ENCODE peak calls at places on chromosomes 7 and 10, in four cellular contexts. One of them, this sample, is unnamed.

GRCh38 chr7:73679709-73680108 is 3.5 kb downstream of the DNAJC30 start:
- DNase-seq in GM12878: no peak
- DNase-seq in K562: no peak
- DNase-seq in HL-60: no peak
- DNase-seq in this sample: no peak

GRCh38 chr7:126535176-126535575 is 717.6 kb downstream of the GRM8 start:
- DNase-seq in GM12878: no peak
- DNase-seq in K562: no peak
- DNase-seq in HL-60: no peak
- DNase-seq in this sample: no peak

GRCh38 chr7:659306-659847 is 67.1 kb upstream of the DNAAF5 start:
- DNase-seq in GM12878: no peak
- DNase-seq in K562: no peak
- DNase-seq in HL-60: no peak
- DNase-seq in this sample: no peak

GRCh38 chr7:66233638-66234037 is 28.5 kb downstream of the TPST1 start:
- DNase-seq in GM12878: no peak
- DNase-seq in K562: no peak
- DNase-seq in HL-60: no peak
- DNase-seq in this sample: no peak

GRCh38 chr10:84074521-84074920 is 64.8 kb upstream of the GHITM start:
- DNase-seq in GM12878: no peak
- DNase-seq in K562: no peak
- DNase-seq in HL-60: no peak
- DNase-seq in this sample: no peak

GRCh38 chr7:79548616-79549206 is 95.2 kb upstream of the MAGI2 start:
- DNase-seq in GM12878: no peak
- DNase-seq in K562: no peak
- DNase-seq in HL-60: peak
- DNase-seq in this sample: no peak

GRCh38 chr7:66418537-66418936 is 210.1 kb upstream of the KCTD7 start:
- DNase-seq in GM12878: no peak
- DNase-seq in K562: no peak
- DNase-seq in HL-60: peak
- DNase-seq in this sample: no peak

GRCh38 chr7:108417926-108418325 is 38.3 kb downstream of the NRCAM start:
- DNase-seq in GM12878: no peak
- DNase-seq in K562: no peak
- DNase-seq in HL-60: no peak
- DNase-seq in this sample: no peak

GRCh38 chr10:96600337-96600736 is 13.5 kb upstream of the TM9SF3 start:
- DNase-seq in GM12878: no peak
- DNase-seq in K562: no peak
- DNase-seq in HL-60: no peak
- DNase-seq in this sample: no peak

GRCh38 chr7:40599836-40600235 is 465.0 kb downstream of the SUGCT start:
- DNase-seq in GM12878: no peak
- DNase-seq in K562: no peak
- DNase-seq in HL-60: no peak
- DNase-seq in this sample: no peak

GRCh38 chr10:86411281-86411841 is 44.8 kb upstream of the GRID1 start:
- DNase-seq in GM12878: peak
- DNase-seq in K562: no peak
- DNase-seq in HL-60: no peak
- DNase-seq in this sample: no peak

GRCh38 chr10:66717221-66717981 is 208.4 kb upstream of the LRRTM3 start:
- DNase-seq in GM12878: no peak
- DNase-seq in K562: no peak
- DNase-seq in HL-60: no peak
- DNase-seq in this sample: no peak

GRCh38 chr7:101792051-101792651 is 25.3 kb upstream of the CUX1 start:
- DNase-seq in GM12878: no peak
- DNase-seq in K562: no peak
- DNase-seq in HL-60: no peak
- DNase-seq in this sample: no peak

GRCh38 chr7:138538996-138539644 is 79.1 kb downstream of the TRIM24 start:
- DNase-seq in GM12878: no peak
- DNase-seq in K562: no peak
- DNase-seq in HL-60: no peak
- DNase-seq in this sample: no peak

GRCh38 chr10:25651534-25651933 is 282.5 kb upstream of the MYO3A start:
- DNase-seq in GM12878: no peak
- DNase-seq in K562: no peak
- DNase-seq in HL-60: no peak
- DNase-seq in this sample: no peak

GRCh38 chr10:114479307-114479706 is 75.0 kb upstream of the AFAP1L2 start:
- DNase-seq in GM12878: no peak
- DNase-seq in K562: no peak
- DNase-seq in HL-60: no peak
- DNase-seq in this sample: no peak

GRCh38 chr7:2452074-2452507 is 24.1 kb downstream of the GRIFIN start:
- DNase-seq in GM12878: no peak
- DNase-seq in K562: peak
- DNase-seq in HL-60: no peak
- DNase-seq in this sample: no peak

GRCh38 chr10:119715628-119716505 is 10.0 kb upstream of the INPP5F start:
- DNase-seq in GM12878: no peak
- DNase-seq in K562: no peak
- DNase-seq in HL-60: no peak
- DNase-seq in this sample: no peak

GRCh38 chr7:132117181-132117580 is 459.1 kb downstream of the PLXNA4 start:
- DNase-seq in GM12878: no peak
- DNase-seq in K562: peak
- DNase-seq in HL-60: no peak
- DNase-seq in this sample: no peak

GRCh38 chr7:116736927-116737715 is 65.1 kb downstream of the MET start:
- DNase-seq in GM12878: no peak
- DNase-seq in K562: no peak
- DNase-seq in HL-60: no peak
- DNase-seq in this sample: no peak

GRCh38 chr10:95425592-95426465 is 135.0 kb upstream of the PDLIM1 start:
- DNase-seq in GM12878: no peak
- DNase-seq in K562: peak
- DNase-seq in HL-60: no peak
- DNase-seq in this sample: no peak

GRCh38 chr10:6050801-6051445 is 11.2 kb downstream of the IL2RA start:
- DNase-seq in GM12878: peak
- DNase-seq in K562: peak
- DNase-seq in HL-60: no peak
- DNase-seq in this sample: peak

GRCh38 chr7:5695709-5696345 is 85.6 kb downstream of the RNF216 start:
- DNase-seq in GM12878: no peak
- DNase-seq in K562: no peak
- DNase-seq in HL-60: peak
- DNase-seq in this sample: no peak

GRCh38 chr7:8109196-8110022 is 140.8 kb downstream of the GLCCI1 start:
- DNase-seq in GM12878: no peak
- DNase-seq in K562: no peak
- DNase-seq in HL-60: no peak
- DNase-seq in this sample: no peak

GRCh38 chr10:101857802-101858476 is 14.3 kb upstream of the KCNIP2 start:
- DNase-seq in GM12878: no peak
- DNase-seq in K562: no peak
- DNase-seq in HL-60: no peak
- DNase-seq in this sample: no peak

GRCh38 chr10:121179006-121179405 is 327.8 kb downstream of the WDR11 start:
- DNase-seq in GM12878: no peak
- DNase-seq in K562: no peak
- DNase-seq in HL-60: no peak
- DNase-seq in this sample: no peak

GRCh38 chr10:121187375-121187774 is 336.2 kb downstream of the WDR11 start:
- DNase-seq in GM12878: no peak
- DNase-seq in K562: no peak
- DNase-seq in HL-60: no peak
- DNase-seq in this sample: no peak

GRCh38 chr10:121185816-121186215 is 334.7 kb downstream of the WDR11 start:
- DNase-seq in GM12878: no peak
- DNase-seq in K562: no peak
- DNase-seq in HL-60: no peak
- DNase-seq in this sample: no peak

GRCh38 chr10:121182219-121182618 is 331.1 kb downstream of the WDR11 start:
- DNase-seq in GM12878: no peak
- DNase-seq in K562: no peak
- DNase-seq in HL-60: no peak
- DNase-seq in this sample: no peak

DNA sequence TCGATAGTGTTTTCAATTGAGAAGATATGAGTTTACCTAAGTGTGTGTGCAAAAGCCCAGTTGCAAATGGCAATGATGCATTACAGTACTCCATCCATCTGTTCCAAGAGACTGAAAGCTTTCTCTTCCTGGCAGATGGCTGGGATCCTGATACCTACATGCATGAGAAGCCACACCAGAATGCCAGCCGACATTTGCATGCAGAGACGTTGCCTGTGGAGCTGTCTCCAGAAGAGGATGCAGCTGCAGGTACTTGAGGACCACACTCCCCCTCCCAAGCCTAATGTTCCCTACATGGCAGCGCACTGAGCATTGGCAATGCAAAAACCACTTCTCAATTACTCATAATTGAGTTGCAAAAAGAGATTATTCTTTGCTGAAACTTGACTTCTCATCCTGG is 332.1 kb downstream of the WDR11 start:
- DNase-seq in GM12878: no peak
- DNase-seq in K562: no peak
- DNase-seq in HL-60: no peak
- DNase-seq in this sample: no peak
- TF ChIP-seq SPI1 in GM12878: no peak
- TF ChIP-seq SPI1 in K562: no peak
- TF ChIP-seq SPI1 in HL-60: no peak
- TF ChIP-seq SPI1 in this sample: no peak

DNA sequence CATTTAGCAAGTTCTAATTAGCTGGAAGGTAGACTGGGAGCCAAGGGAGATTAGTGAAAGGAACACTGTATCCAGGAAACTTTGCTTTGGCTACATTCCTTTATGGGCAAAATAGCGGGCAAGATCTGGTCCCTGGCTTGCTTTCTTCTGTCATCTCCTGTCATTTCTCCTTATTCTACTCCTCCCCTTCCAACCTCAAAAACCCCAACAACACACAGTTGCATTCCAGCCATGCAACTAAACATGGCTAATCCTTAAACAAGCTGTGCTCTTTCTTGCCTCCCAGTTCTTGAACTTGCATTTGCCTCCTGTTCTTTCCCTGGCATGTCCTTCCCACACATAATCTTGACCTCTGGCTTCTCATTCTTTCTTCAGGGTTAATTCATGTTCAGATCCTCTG is 59.5 kb upstream of the CDCA7L start:
- DNase-seq in GM12878: no peak
- DNase-seq in K562: no peak
- DNase-seq in HL-60: no peak
- DNase-seq in this sample: no peak
- TF ChIP-seq SPI1 in GM12878: no peak
- TF ChIP-seq SPI1 in K562: no peak
- TF ChIP-seq SPI1 in HL-60: no peak
- TF ChIP-seq SPI1 in this sample: no peak

GRCh38 chr10:103790580-103790979 is 64.8 kb downstream of the SH3PXD2A start:
- DNase-seq in GM12878: no peak
- DNase-seq in K562: no peak
- DNase-seq in HL-60: no peak
- DNase-seq in this sample: no peak

GRCh38 chr10:103793429-103793828 is 61.9 kb downstream of the SH3PXD2A start:
- DNase-seq in GM12878: no peak
- DNase-seq in K562: no peak
- DNase-seq in HL-60: no peak
- DNase-seq in this sample: no peak

GRCh38 chr10:103792547-103792946 is 62.8 kb downstream of the SH3PXD2A start:
- DNase-seq in GM12878: no peak
- DNase-seq in K562: no peak
- DNase-seq in HL-60: no peak
- DNase-seq in this sample: no peak

GRCh38 chr10:103791291-103791690 is 64.1 kb downstream of the SH3PXD2A start:
- DNase-seq in GM12878: no peak
- DNase-seq in K562: no peak
- DNase-seq in HL-60: no peak
- DNase-seq in this sample: no peak

DNA sequence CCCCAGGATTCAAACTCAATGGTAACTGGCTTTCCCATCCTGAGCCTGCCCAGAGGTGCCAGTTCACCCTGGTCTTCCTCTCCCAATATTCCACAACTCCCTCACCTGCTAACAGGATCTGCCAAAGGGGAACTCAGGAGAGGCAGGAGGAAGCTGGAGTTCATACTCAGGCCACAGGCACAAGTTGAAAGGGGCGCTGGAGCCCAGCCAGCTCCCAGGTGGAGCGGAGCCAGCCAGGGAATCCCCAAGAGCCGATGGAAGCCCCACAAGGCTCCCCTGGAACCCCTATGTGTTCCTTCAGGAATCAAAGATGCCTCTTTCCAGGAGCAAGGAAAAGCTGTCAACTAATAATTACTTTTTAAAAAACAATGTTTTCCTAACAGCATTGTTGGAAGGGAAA is 63.5 kb downstream of the SH3PXD2A start:
- DNase-seq in GM12878: no peak
- DNase-seq in K562: no peak
- DNase-seq in HL-60: no peak
- DNase-seq in this sample: no peak
- TF ChIP-seq SPI1 in GM12878: no peak
- TF ChIP-seq SPI1 in K562: no peak
- TF ChIP-seq SPI1 in HL-60: no peak
- TF ChIP-seq SPI1 in this sample: no peak

DNA sequence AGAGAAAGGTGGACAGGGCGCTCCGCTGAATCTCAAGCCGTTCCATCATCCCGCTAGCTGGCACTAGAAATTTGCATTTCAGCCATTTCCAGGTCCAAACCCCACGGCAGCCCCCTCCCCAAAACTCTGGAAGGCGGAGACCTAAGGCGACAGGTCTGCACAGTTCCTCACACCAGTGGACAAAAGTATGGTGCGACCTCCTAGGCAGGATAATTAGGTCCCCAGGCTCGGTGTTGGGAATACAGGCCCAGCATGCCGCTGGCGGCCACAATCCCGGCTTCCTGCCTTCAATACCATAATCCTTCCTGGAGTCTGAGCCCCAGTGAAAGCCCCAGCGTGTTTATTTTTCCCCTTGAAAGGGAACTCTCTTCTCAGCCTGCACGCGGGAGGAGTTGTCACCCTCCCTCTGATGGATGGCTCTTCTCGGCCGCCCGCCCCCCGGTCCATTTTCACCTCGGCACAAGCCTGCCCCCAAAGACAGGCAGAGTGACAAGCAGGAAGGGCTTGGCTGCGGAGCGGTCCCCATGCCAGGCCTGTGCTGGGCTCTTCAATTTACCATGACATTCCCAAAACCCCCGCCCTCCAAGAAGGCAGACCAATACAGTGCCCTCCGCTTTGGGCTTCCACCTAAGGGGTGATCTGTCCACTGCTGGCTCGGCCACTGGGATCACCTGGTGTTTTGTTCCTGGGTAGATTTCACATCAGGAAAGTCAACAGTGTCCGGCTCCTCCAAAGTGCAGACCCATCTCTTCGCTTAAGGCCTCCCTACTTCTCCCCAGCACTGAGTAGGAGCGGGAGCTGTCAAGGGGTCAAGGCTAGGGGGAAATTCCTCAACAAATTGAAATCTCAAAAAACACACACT is 2.2 kb downstream of the FGFR2 start:
- DNase-seq in GM12878: no peak
- DNase-seq in K562: no peak
- DNase-seq in HL-60: no peak
- DNase-seq in this sample: no peak
- TF ChIP-seq SPI1 in GM12878: no peak
- TF ChIP-seq SPI1 in K562: no peak
- TF ChIP-seq SPI1 in HL-60: no peak
- TF ChIP-seq SPI1 in this sample: no peak

This sample was measured in GM12891.